ENCODE peak calls at places on chromosome 19, in five cellular contexts. P is spleen, D is tibial artery, A is choroid plexus epithelial cell, W is SJCRH30. B is an unnamed sample.

GRCh38 chr19:29574518-29574917 is 31.6 kb upstream of the POP4 start:
- DNase-seq in P (no peak), D (no peak), A (no peak), W (no peak), B (peak; percentile 13)

GRCh38 chr19:55563261-55563690 is 17.4 kb downstream of the ZNF579 start:
- DNase-seq in P (no peak), D (no peak), A (peak; percentile 13), W (peak; percentile 50), B (no peak)

GRCh38 chr19:12841094-12841493 is 2.8 kb downstream of the MAST1 start:
- DNase-seq in P (no peak), D (no peak), A (no peak), W (peak; percentile 49), B (no peak)

GRCh38 chr19:53537523-53538377 is at the start of gene ZNF331:
- DNase-seq in P (peak; percentile 94), D (peak; percentile 78), A (peak; percentile 64), W (peak; percentile 74), B (peak; percentile 71)

GRCh38 chr19:4379383-4380253 is 20.7 kb downstream of the SH3GL1 start:
- DNase-seq in P (peak; percentile 87), D (no peak), A (peak; percentile 50), W (peak; percentile 94), B (peak; percentile 68)

GRCh38 chr19:55993492-55993891 is 6.9 kb downstream of the NLRP5 start:
- DNase-seq in P (no peak), D (no peak), A (no peak), W (no peak), B (no peak)

GRCh38 chr19:32862741-32863140 is 6.8 kb downstream of the SLC7A9 start:
- DNase-seq in P (peak; percentile 10), D (no peak), A (no peak), W (no peak), B (no peak)

GRCh38 chr19:16470911-16471811 is 609 bp downstream of the EPS15L1 start:
- DNase-seq in P (no peak), D (peak; percentile 36), A (peak; percentile 71), W (peak; percentile 30), B (peak; percentile 89)

GRCh38 chr19:35355851-35356460 is 2.3 kb upstream of the FFAR3 start:
- DNase-seq in P (peak; percentile 30), D (no peak), A (peak; percentile 76), W (no peak), B (no peak)

GRCh38 chr19:52662631-52663030 is 24.5 kb upstream of the ZNF83 start:
- DNase-seq in P (no peak), D (no peak), A (no peak), W (no peak), B (no peak)

GRCh38 chr19:10289167-10289835 is 451 bp upstream of the ICAM5 start:
- DNase-seq in P (peak; percentile 87), D (no peak), A (peak; percentile 67), W (no peak), B (no peak)

DNA sequence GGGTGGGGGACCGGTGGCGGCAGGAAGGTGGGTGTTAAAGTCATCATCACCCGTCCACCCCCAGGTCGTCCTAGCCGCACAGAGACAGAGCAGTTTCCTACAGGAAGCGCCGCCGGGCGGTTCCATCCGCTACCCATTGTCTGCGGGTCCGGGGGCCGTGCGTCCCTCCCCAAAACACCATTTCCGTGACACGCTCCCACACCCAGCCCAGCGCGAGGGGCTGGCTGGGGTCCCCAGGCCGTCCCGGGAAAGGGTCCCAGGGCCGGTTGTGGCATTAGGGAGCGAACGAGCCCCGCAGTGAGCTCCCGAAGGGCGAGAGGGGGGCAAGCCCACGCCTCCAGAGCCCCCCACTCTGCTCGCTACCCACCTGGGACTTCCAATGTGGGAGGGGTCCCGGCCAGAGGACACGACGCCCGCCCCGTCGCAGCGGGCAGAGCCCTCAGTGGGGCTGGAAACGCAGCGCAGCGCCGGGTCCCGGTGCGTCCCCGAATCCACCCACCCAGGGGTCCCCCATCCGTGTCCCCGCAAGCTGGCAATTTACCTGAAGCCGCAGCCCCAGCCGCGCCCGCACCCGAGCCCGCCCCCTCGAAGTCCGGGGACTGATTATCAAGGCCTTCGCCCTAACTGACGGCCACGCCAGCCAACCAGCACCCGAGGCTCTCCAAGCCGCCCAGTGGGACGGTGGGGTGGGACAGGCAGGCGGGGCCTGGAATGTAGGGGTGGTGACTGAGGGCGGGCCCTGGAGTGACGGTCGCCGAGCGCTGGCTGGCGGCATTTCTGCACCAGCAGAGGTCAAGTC is at the start of gene KANK3:
- DNase-seq in P (peak; percentile 97), D (peak; percentile 94), A (peak; percentile 97), W (peak; percentile 87), B (peak; percentile 98)
- H3K4me3 ChIP-seq in P (peak within 1 kb of the TSS; percentile 75), D (peak within 1 kb of the TSS; percentile 81), A (peak within 1 kb of the TSS; percentile 53), W (no peak within 1 kb of the TSS), B (peak within 1 kb of the TSS; percentile 4)

GRCh38 chr19:40623403-40624239 is 22.5 kb downstream of the LTBP4 start:
- DNase-seq in P (no peak), D (no peak), A (peak; percentile 56), W (peak; percentile 43), B (no peak)
- H3K4me3 ChIP-seq in P (no peak overlapping the region), D (no peak overlapping the region), A (no peak overlapping the region), W (no peak overlapping the region), B (no peak overlapping the region)

GRCh38 chr19:6459356-6460098 is at the start of gene SLC25A23:
- DNase-seq in P (peak; percentile 86), D (peak; percentile 42), A (peak; percentile 79), W (peak; percentile 70), B (peak; percentile 92)

GRCh38 chr19:6460099-6460884 is 700 bp upstream of the SLC25A23 start:
- DNase-seq in P (peak; percentile 98), D (peak; percentile 97), A (peak; percentile 99), W (peak; percentile 98), B (peak; percentile 93)

GRCh38 chr19:6457958-6458694 is 1.5 kb downstream of the SLC25A23 start:
- DNase-seq in P (no peak), D (no peak), A (no peak), W (no peak), B (no peak)

GRCh38 chr19:6455924-6456323 is 3.7 kb downstream of the SLC25A23 start:
- DNase-seq in P (no peak), D (no peak), A (no peak), W (no peak), B (no peak)

DNA sequence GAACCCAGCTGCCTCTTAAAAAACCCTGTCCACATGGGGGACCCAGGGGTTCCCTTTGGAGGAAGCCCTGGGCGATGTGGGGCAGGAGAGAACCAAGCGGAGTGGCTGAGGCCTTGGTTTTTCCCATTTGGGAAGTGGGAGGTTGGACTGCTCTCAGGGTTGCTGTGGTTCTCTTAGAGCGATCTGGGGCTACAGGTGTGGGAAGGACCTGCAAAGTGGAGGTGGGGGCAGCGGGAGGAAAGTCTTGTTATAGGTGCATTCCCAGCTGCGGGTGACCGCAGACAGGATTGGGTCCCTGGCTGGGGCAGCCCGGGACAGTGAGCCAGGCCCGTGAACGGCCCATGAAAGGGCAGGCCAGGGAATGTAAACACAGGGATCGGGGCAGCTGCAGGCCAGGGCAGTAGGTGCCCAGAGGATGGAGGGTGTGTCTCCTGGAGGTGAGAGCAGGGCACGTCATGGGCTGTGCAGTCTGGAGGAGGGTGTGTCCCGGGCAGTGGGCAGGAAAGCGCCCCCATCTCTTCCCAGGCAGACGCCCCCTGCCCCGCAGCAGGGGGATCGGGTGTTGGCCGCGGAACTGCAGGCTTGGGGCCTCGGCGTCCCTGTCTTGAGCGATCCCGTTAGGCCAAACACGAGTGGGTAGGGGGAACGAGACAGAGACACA is 767 bp downstream of the SLC25A23 start:
- DNase-seq in P (no peak), D (no peak), A (no peak), W (no peak), B (no peak)
- H3K4me3 ChIP-seq in P (peak overlapping the region; percentile 82), D (peak overlapping the region; percentile 65), A (peak overlapping the region; percentile 73), W (peak overlapping the region; percentile 56), B (peak overlapping the region; percentile 48)

GRCh38 chr19:46298477-46299003 is 1.7 kb downstream of the HIF3A start:
- DNase-seq in P (no peak), D (no peak), A (no peak), W (no peak), B (no peak)
- H3K4me3 ChIP-seq in P (peak overlapping the region; percentile 71), D (peak overlapping the region; percentile 61), A (peak overlapping the region; percentile 67), W (peak overlapping the region; percentile 7), B (peak overlapping the region; percentile 19)

B was measured in lower leg skin.